ENCODE peak calls at places on chromosome 1, in four cellular contexts. P, E, X and N are unnamed samples.

GRCh38 chr1:77378723-77379533 is 97.1 kb downstream of the AK5 start:
- DNase-seq in X (no peak), P (no peak), E (no peak), N (no peak)

GRCh38 chr1:227901239-227901905 is 46.4 kb downstream of the WNT9A start:
- DNase-seq in X (no peak), P (no peak), E (peak), N (no peak)

GRCh38 chr1:37994886-37995566 is 5.2 kb upstream of the SF3A3 start:
- DNase-seq in X (no peak), E (no peak), P (no peak), N (no peak)

GRCh38 chr1:206557636-206558473 is 50.5 kb downstream of the RASSF5 start:
- DNase-seq in P (no peak), E (peak), X (no peak), N (peak)

GRCh38 chr1:223394706-223395105 is 1.5 kb downstream of the CCDC185 start:
- DNase-seq in E (no peak), P (no peak), X (no peak), N (no peak)

GRCh38 chr1:19664453-19665043 is at the start of gene HTR6:
- DNase-seq in E (no peak), P (no peak), X (peak), N (no peak)

GRCh38 chr1:15755643-15756040 is 3.0 kb upstream of the FBLIM1 start:
- DNase-seq in P (no peak), E (no peak), X (no peak), N (no peak)

GRCh38 chr1:226697151-226697575 is 41.9 kb downstream of the ITPKB start:
- DNase-seq in E (no peak), X (no peak), P (peak), N (no peak)

GRCh38 chr1:10252508-10252907 is 42.1 kb downstream of the KIF1B start:
- DNase-seq in P (no peak), E (no peak), X (no peak), N (no peak)

GRCh38 chr1:178575611-178576331 is 62.9 kb downstream of the TEX35 start:
- DNase-seq in X (no peak), P (peak), E (no peak), N (no peak)

GRCh38 chr1:210711825-210712224 is 383.1 kb downstream of the HHAT start:
- DNase-seq in E (no peak), P (no peak), X (no peak), N (peak)

GRCh38 chr1:28594661-28595411 is 2.8 kb downstream of the RAB42 start:
- DNase-seq in E (no peak), X (no peak), P (no peak), N (peak)

GRCh38 chr1:154206212-154206611 is at the start of gene CFAP141:
- DNase-seq in P (no peak), E (no peak), X (no peak), N (no peak)

GRCh38 chr1:223622132-223622842 is 43.2 kb downstream of the CAPN8 start:
- DNase-seq in X (no peak), P (no peak), E (no peak), N (no peak)

GRCh38 chr1:25727819-25728286 is 72.1 kb upstream of the SELENON start:
- DNase-seq in P (no peak), X (no peak), E (no peak), N (peak)

GRCh38 chr1:22139817-22140216 is 3.1 kb downstream of the WNT4 start:
- DNase-seq in E (no peak), X (no peak), P (no peak), N (no peak)

GRCh38 chr1:2854151-2854550 is 52.7 kb upstream of the TTC34 start:
- DNase-seq in P (no peak), E (peak), X (no peak), N (no peak)

GRCh38 chr1:79293611-79294010 is 287.1 kb upstream of the ADGRL4 start:
- DNase-seq in E (no peak), X (no peak), P (no peak), N (no peak)

GRCh38 chr1:42358791-42359190 is 21.8 kb upstream of the RIMKLA start:
- DNase-seq in X (no peak), E (no peak), P (peak), N (no peak)

GRCh38 chr1:92424376-92424775 is 62.3 kb downstream of the GFI1 start:
- DNase-seq in E (no peak), X (no peak), P (no peak), N (no peak)

GRCh38 chr1:184866991-184867788 is 107.1 kb downstream of the NIBAN1 start:
- DNase-seq in P (peak), E (no peak), X (no peak), N (no peak)

GRCh38 chr1:92749024-92749634 is 35.8 kb downstream of the EVI5 start:
- DNase-seq in E (no peak), X (peak), P (no peak), N (peak)

GRCh38 chr1:184759097-184759496 is 4.4 kb upstream of the EDEM3 start:
- DNase-seq in P (no peak), X (no peak), E (no peak), N (no peak)

GRCh38 chr1:203860396-203860951 is 925 bp upstream of the SNRPE start:
- DNase-seq in P (no peak), X (no peak), E (no peak), N (peak)

GRCh38 chr1:14849038-14849437 is 250.6 kb downstream of the KAZN start:
- DNase-seq in E (no peak), P (no peak), X (no peak), N (no peak)

GRCh38 chr1:11485191-11485590 is 6.2 kb downstream of the DISP3 start:
- DNase-seq in E (peak), P (no peak), X (no peak), N (no peak)

GRCh38 chr1:192475329-192475728 is 100.2 kb upstream of the RGS1 start:
- DNase-seq in X (no peak), P (no peak), E (no peak), N (no peak)

GRCh38 chr1:201850053-201850397 is 21.1 kb downstream of the IPO9 start:
- DNase-seq in E (no peak), X (no peak), P (no peak), N (peak)

GRCh38 chr1:183635112-183635605 is 424 bp downstream of the ARPC5 start:
- DNase-seq in E (peak), P (no peak), X (no peak), N (peak)

GRCh38 chr1:151047925-151048644 is 534 bp downstream of the C1orf56 start:
- DNase-seq in X (peak), E (peak), P (no peak), N (peak)

GRCh38 chr1:151048645-151049032 is 1.1 kb downstream of the C1orf56 start:
- DNase-seq in X (no peak), E (no peak), P (no peak), N (no peak)

GRCh38 chr1:151049458-151049857 is 1.9 kb downstream of the C1orf56 start:
- DNase-seq in E (no peak), X (no peak), P (no peak), N (no peak)

GRCh38 chr1:151050051-151050688 is 2.6 kb downstream of the C1orf56 start:
- DNase-seq in E (no peak), X (no peak), P (no peak), N (no peak)

GRCh38 chr1:151051356-151052009 is 3.9 kb downstream of the C1orf56 start:
- DNase-seq in E (no peak), X (no peak), P (no peak), N (no peak)
- TF ChIP-seq POLR2A in E (no peak), X (peak), P (no peak), N (no peak)

GRCh38 chr1:35769759-35770446 is at the start of gene CLSPN:
- DNase-seq in E (peak), P (peak), X (peak), N (peak)
- TF ChIP-seq POLR2A in E (no peak), P (peak), X (peak), N (peak)

DNA sequence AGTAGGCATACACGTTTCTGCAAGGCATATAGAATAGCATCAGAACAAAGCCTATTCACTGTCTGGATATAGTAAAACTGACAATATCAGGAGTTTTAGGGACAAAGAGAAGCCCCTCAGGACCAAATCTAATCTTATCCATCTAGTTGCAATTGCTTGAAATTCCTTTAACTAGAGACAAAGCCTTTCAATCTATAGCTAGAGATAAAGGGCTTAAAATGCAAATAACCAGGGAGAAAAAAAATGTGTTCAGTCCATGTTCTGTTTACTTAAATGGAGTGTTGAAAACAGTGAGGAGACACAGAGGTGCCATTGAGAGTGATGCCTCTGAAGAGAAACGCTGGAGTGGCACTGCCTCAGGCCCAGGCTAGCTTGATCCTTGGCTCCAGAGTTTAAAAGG is 286.1 kb downstream of the DPYD start:
- DNase-seq in P (no peak), E (no peak), X (no peak), N (no peak)
- TF ChIP-seq POLR2A in P (no peak), E (no peak), X (no peak), N (no peak)

GRCh38 chr1:247905181-247905580 is 9.8 kb downstream of the OR2W3 start:
- DNase-seq in X (no peak), P (no peak), E (no peak), N (no peak)
- TF ChIP-seq POLR2A in X (no peak), P (no peak), E (no peak), N (no peak)

GRCh38 chr1:116775116-116775752 is 21.0 kb downstream of the CD2 start:
- DNase-seq in E (no peak), X (no peak), P (no peak), N (peak)

GRCh38 chr1:116785006-116785405 is 30.8 kb downstream of the CD2 start:
- DNase-seq in P (no peak), E (no peak), X (no peak), N (no peak)

GRCh38 chr1:116777831-116778830 is 23.9 kb downstream of the CD2 start:
- DNase-seq in E (no peak), P (no peak), X (no peak), N (no peak)

GRCh38 chr1:116786049-116786448 is 31.8 kb downstream of the CD2 start:
- DNase-seq in E (no peak), P (no peak), X (no peak), N (no peak)

GRCh38 chr1:116781034-116781433 is 26.8 kb downstream of the CD2 start:
- DNase-seq in P (no peak), X (no peak), E (no peak), N (no peak)
- TF ChIP-seq POLR2A in P (no peak), X (no peak), E (no peak), N (no peak)

GRCh38 chr1:179882253-179883039 is at the start of gene TOR1AIP1:
- DNase-seq in X (peak), E (peak), P (peak), N (peak)
- TF ChIP-seq POLR2A in X (peak), E (peak), P (peak), N (peak)

GRCh38 chr1:94315552-94316116 is 78.2 kb upstream of the ARHGAP29 start:
- DNase-seq in E (no peak), P (no peak), X (no peak), N (no peak)
- TF ChIP-seq POLR2A in E (no peak), P (no peak), X (no peak), N (no peak)